ENCODE peak calls at places on chromosomes 4 and X, in seven cellular contexts. K is mesendoderm, E is H9, O is H1, F is mesenchymal stem cell, J is trophoblast cell, H is neuronal stem cell. V is an unnamed sample.

GRCh38 chrX:69361286-69361926 is 142.7 kb upstream of the NALF2 start:
- DNase-seq in K (peak), E (no peak), O (no peak), F (no peak), J (no peak), H (no peak), V (peak)

GRCh38 chr4:152956650-152957436 is 20.7 kb downstream of the FHDC1 start:
- DNase-seq in K (peak), E (no peak), O (no peak), F (peak), J (no peak), H (no peak), V (peak)

GRCh38 chr4:73762409-73762808 is 22.0 kb downstream of the CXCL8 start:
- DNase-seq in K (no peak), E (no peak), O (no peak), F (no peak), J (no peak), H (no peak), V (no peak)

GRCh38 chrX:130091976-130092522 is 18.2 kb downstream of the ELF4 start:
- DNase-seq in K (peak), E (peak), O (no peak), F (no peak), J (no peak), H (no peak), V (no peak)

GRCh38 chrX:85963736-85964135 is 83.6 kb downstream of the CHM start:
- DNase-seq in K (peak), E (no peak), O (no peak), F (peak), J (no peak), H (no peak), V (peak)

GRCh38 chrX:53724872-53725271 is 38.4 kb upstream of the HUWE1 start:
- DNase-seq in K (no peak), E (no peak), O (no peak), F (no peak), J (no peak), H (no peak), V (no peak)

GRCh38 chr4:38949416-38950051 is 81.9 kb downstream of the FAM114A1 start:
- DNase-seq in K (peak), E (no peak), O (no peak), F (peak), J (no peak), H (no peak), V (peak)

GRCh38 chr4:2689825-2690700 is 66.1 kb downstream of the TNIP2 start:
- DNase-seq in K (no peak), E (no peak), O (no peak), F (no peak), J (no peak), H (no peak), V (no peak)

GRCh38 chr4:91427171-91427570 is 876.6 kb upstream of the GRID2 start:
- DNase-seq in K (no peak), E (no peak), O (no peak), F (no peak), J (peak), H (no peak), V (no peak)

GRCh38 chr4:126697748-126698147 is 935.0 kb upstream of the INTU start:
- DNase-seq in K (no peak), E (no peak), O (no peak), F (no peak), J (no peak), H (no peak), V (peak)

GRCh38 chrX:109537324-109537665 is 651 bp downstream of the NXT2 start:
- DNase-seq in K (no peak), E (no peak), O (no peak), F (peak), J (peak), H (no peak), V (peak)

GRCh38 chr4:36414248-36414647 is 132.8 kb downstream of the DTHD1 start:
- DNase-seq in K (no peak), E (no peak), O (no peak), F (no peak), J (no peak), H (no peak), V (no peak)

GRCh38 chr4:59936566-59936965 is 1263.6 kb upstream of the ADGRL3 start:
- DNase-seq in K (no peak), E (no peak), O (no peak), F (no peak), J (no peak), H (no peak), V (no peak)
- H2AK5ac ChIP-seq in K (no peak), E (no peak), O (no peak), F (no peak), J (no peak), H (no peak), V (no peak)

GRCh38 chr4:174520655-174521054 is 1.6 kb downstream of the HPGD start:
- DNase-seq in K (no peak), E (no peak), O (no peak), F (no peak), J (no peak), H (no peak), V (no peak)
- H2AK5ac ChIP-seq in K (no peak), E (no peak), O (no peak), F (no peak), J (no peak), H (no peak), V (no peak)

DNA sequence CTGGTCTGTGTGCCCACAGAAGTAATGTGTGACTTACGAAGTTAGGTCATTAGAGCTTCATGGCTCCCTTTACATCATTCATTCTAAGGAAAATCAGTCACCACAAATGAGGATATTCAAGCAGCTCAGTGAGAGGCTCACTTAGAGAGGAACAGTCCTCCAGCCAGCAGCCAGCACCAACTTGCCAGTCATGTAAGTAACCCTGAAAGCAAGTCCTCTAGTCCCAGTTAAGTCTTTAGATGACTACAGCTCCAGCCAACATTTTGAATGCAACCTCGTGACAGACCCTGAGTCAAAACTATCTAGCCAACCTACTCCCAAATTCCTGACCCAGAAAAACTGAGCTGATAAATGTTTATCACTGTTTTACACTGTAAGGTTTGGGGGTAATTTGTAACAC is 71.3 kb downstream of the LRBA start:
- DNase-seq in K (peak), E (no peak), O (no peak), F (no peak), J (no peak), H (no peak), V (no peak)
- H2AK5ac ChIP-seq in K (no peak), E (no peak), O (no peak), F (no peak), J (no peak), H (no peak), V (no peak)

GRCh38 chrX:9704876-9705465 is 60.7 kb downstream of the GPR143 start:
- DNase-seq in K (no peak), E (no peak), O (no peak), F (no peak), J (no peak), H (no peak), V (no peak)
- H2AK5ac ChIP-seq in K (no peak), E (no peak), O (no peak), F (no peak), J (no peak), H (no peak), V (no peak)

DNA sequence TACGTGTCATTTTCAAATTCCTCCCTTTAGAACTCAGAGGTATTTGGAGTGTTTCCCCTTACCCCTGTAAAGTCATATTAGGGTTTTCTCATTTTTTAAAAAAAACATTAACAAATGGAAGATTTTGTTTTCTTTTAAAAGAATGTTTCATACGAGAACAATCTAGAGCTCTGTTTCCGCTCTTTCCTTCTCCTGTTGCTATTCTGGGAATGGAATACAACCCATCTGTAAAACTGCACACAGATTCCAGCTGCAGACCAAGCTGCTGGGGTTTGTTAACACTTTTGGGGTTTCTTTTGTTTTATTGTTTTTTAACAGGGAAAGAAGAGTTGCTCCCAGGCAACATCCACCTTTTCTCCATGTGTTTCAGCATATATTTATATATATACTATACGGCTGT is 61.3 kb downstream of the HCCS start:
- DNase-seq in K (no peak), E (no peak), O (no peak), F (no peak), J (no peak), H (no peak), V (no peak)
- H2AK5ac ChIP-seq in K (no peak), E (no peak), O (no peak), F (no peak), J (no peak), H (no peak), V (no peak)

DNA sequence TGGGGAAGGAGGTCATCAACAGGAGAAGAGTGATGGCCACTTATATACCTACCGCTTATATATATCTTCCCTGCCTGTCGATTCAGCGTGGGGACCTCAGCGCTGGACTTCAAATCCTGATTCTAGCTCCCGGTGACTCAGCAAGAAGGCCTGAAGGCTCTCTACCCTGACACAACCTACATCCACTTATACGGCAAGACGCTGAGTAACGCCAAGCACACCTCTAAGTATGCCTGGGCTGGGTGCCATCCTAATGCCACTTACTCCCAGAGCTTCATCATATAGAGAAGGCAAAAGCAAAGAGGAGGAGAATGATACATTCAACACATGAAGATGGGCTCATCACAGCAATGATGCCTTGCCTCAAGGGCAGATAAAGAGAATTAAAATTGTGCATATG is 198.3 kb downstream of the CHIC2 start:
- DNase-seq in K (no peak), E (no peak), O (no peak), F (no peak), J (no peak), H (no peak), V (no peak)
- H2AK5ac ChIP-seq in K (no peak), E (no peak), O (no peak), F (no peak), J (no peak), H (no peak), V (peak)

GRCh38 chrX:106009145-106009544 is 29.4 kb downstream of the SERPINA7 start:
- DNase-seq in K (no peak), E (no peak), O (no peak), F (no peak), J (no peak), H (no peak), V (no peak)

GRCh38 chrX:106005684-106006083 is 32.8 kb downstream of the SERPINA7 start:
- DNase-seq in K (no peak), E (no peak), O (no peak), F (no peak), J (no peak), H (no peak), V (no peak)

GRCh38 chrX:106007815-106008214 is 30.7 kb downstream of the SERPINA7 start:
- DNase-seq in K (peak), E (no peak), O (no peak), F (no peak), J (no peak), H (no peak), V (no peak)
- H2AK5ac ChIP-seq in K (no peak), E (no peak), O (no peak), F (no peak), J (no peak), H (no peak), V (no peak)

DNA sequence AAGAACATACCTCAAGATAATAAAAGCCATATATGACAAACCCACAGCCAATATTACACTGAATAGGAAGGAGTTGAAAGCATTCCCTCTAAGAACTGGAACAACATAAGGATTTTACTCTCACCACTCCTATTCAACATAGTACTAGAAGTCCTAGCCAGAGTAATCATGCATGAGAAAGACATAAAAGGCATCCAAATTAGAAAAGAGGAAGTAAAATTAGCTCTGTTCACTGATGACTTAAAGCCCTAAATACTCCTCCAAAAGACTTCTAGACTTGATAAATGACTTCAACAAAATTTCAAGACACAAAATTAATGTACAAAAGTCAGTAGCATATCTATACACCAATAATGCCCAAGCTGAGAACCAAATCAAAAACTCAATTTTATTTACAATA is 235.7 kb downstream of the NKX6-1 start:
- DNase-seq in K (no peak), E (no peak), O (no peak), F (no peak), J (no peak), H (no peak), V (no peak)
- H2AK5ac ChIP-seq in K (no peak), E (no peak), O (no peak), F (no peak), J (no peak), H (no peak), V (no peak)

GRCh38 chr4:183255487-183255886 is 64.6 kb downstream of the CLDN22 start:
- DNase-seq in K (no peak), E (no peak), O (no peak), F (no peak), J (no peak), H (no peak), V (no peak)
- H2AK5ac ChIP-seq in K (no peak), E (no peak), O (no peak), F (no peak), J (no peak), H (no peak), V (no peak)

DNA sequence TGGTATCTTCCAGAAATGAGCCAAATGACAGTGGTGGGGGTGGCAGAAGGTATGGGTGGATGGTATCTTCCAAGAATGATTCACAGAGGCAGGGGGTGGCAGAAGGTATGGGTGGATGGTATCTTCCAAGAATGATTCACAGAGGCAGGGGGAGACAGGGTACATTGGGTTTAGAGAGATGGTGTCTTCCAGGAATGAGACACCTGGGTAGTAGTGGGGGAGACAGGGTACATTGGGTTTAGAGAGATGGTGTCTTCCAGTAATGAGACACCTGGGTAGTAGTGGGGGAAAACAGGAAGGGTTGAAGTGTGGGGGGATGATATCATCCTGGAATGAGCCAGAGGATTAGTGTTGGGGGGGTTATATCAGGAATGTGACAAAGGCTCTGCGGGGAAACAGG is 62.0 kb downstream of the MAOA start:
- DNase-seq in K (no peak), E (no peak), O (no peak), F (no peak), J (no peak), H (no peak), V (no peak)
- H2AK5ac ChIP-seq in K (no peak), E (no peak), O (no peak), F (no peak), J (no peak), H (no peak), V (no peak)